ENCODE peak calls at places on chromosomes 2 and 18, in eight cellular contexts. M is A549, C is K562, S is HepG2, P is Panc1, O is HCT116, X is GM12878, B is GM23338. U is an unnamed sample.

GRCh38 chr2:190111166-190111565 is 48.6 kb upstream of the MSTN start:
- DNase-seq in M (no peak), C (no peak), S (no peak), P (no peak), O (no peak), X (no peak), B (no peak), U (no peak)

GRCh38 chr2:150997066-150997465 is 264.6 kb downstream of the RBM43 start:
- DNase-seq in M (no peak), C (no peak), S (no peak), P (no peak), O (no peak), X (no peak), B (no peak), U (peak; percentile 34)

GRCh38 chr2:124877065-124877671 is 852.1 kb downstream of the CNTNAP5 start:
- DNase-seq in M (no peak), C (no peak), S (no peak), P (no peak), O (no peak), X (no peak), B (no peak), U (no peak)

GRCh38 chr2:215841175-215841816 is 172.1 kb downstream of the MREG start:
- DNase-seq in M (no peak), C (no peak), S (no peak), P (no peak), O (no peak), X (no peak), B (no peak), U (no peak)

GRCh38 chr2:72139871-72140620 is 7.6 kb downstream of the CYP26B1 start:
- DNase-seq in M (no peak), C (no peak), S (no peak), P (no peak), O (no peak), X (no peak), B (no peak), U (peak; percentile 28)

GRCh38 chr2:222950886-222951285 is 90.0 kb downstream of the ACSL3 start:
- DNase-seq in M (no peak), C (no peak), S (no peak), P (no peak), O (no peak), X (no peak), B (no peak), U (no peak)

GRCh38 chr2:1968222-1968987 is 224.1 kb upstream of the PXDN start:
- DNase-seq in M (no peak), C (no peak), S (no peak), P (no peak), O (no peak), X (no peak), B (no peak), U (peak; percentile 51)

GRCh38 chr2:18154812-18155211 is 276.3 kb downstream of the KCNS3 start:
- DNase-seq in M (no peak), C (no peak), S (no peak), P (no peak), O (no peak), X (no peak), B (peak; percentile 24), U (no peak)

GRCh38 chr2:161165266-161165665 is 5.0 kb downstream of the TANK start:
- DNase-seq in M (no peak), C (no peak), S (no peak), P (no peak), O (no peak), X (no peak), B (no peak), U (no peak)

GRCh38 chr2:71926098-71926466 is 221.6 kb downstream of the CYP26B1 start:
- DNase-seq in M (no peak), C (no peak), S (no peak), P (no peak), O (no peak), X (no peak), B (no peak), U (no peak)

GRCh38 chr2:60538136-60538535 is 15.3 kb downstream of the BCL11A start:
- DNase-seq in M (no peak), C (no peak), S (no peak), P (no peak), O (no peak), X (no peak), B (no peak), U (no peak)

GRCh38 chr18:67428148-67428547 is 88.4 kb downstream of the DSEL start:
- DNase-seq in M (no peak), C (no peak), S (no peak), P (no peak), O (no peak), X (no peak), B (no peak), U (no peak)

GRCh38 chr2:239002960-239003932 is 155.4 kb downstream of the TWIST2 start:
- DNase-seq in M (no peak), C (no peak), S (no peak), P (no peak), O (no peak), X (no peak), B (no peak), U (no peak)

GRCh38 chr18:32156855-32157254 is 33.0 kb upstream of the MEP1B start:
- DNase-seq in M (no peak), C (no peak), S (no peak), P (no peak), O (no peak), X (no peak), B (no peak), U (no peak)

GRCh38 chr2:30677861-30678385 is 129.3 kb downstream of the CAPN13 start:
- DNase-seq in M (no peak), C (no peak), S (no peak), P (no peak), O (no peak), X (no peak), B (no peak), U (no peak)

GRCh38 chr2:134338180-134338579 is 84.3 kb downstream of the MGAT5 start:
- DNase-seq in M (no peak), C (no peak), S (no peak), P (no peak), O (no peak), X (no peak), B (no peak), U (no peak)

GRCh38 chr18:59954746-59955145 is 55.0 kb downstream of the PMAIP1 start:
- DNase-seq in M (peak; percentile 9), C (no peak), S (peak; percentile 15), P (no peak), O (peak; percentile 84), X (no peak), B (no peak), U (no peak)

GRCh38 chr18:73987247-73987980 is 160.2 kb downstream of the FBXO15 start:
- DNase-seq in M (no peak), C (no peak), S (no peak), P (no peak), O (no peak), X (no peak), B (no peak), U (no peak)

GRCh38 chr18:77653792-77654191 is 404.1 kb downstream of the GALR1 start:
- DNase-seq in M (no peak), C (no peak), S (no peak), P (no peak), O (no peak), X (no peak), B (no peak), U (no peak)

GRCh38 chr2:240895656-240896388 is at the start of gene MAB21L4:
- DNase-seq in M (no peak), C (no peak), S (peak; percentile 45), P (no peak), O (peak; percentile 58), X (no peak), B (no peak), U (no peak)

GRCh38 chr2:69436937-69437750 is at the start of gene NFU1:
- DNase-seq in M (peak; percentile 96), C (peak; percentile 98), S (peak; percentile 95), P (peak; percentile 73), O (peak; percentile 84), X (peak; percentile 79), B (peak; percentile 97), U (peak; percentile 98)

DNA sequence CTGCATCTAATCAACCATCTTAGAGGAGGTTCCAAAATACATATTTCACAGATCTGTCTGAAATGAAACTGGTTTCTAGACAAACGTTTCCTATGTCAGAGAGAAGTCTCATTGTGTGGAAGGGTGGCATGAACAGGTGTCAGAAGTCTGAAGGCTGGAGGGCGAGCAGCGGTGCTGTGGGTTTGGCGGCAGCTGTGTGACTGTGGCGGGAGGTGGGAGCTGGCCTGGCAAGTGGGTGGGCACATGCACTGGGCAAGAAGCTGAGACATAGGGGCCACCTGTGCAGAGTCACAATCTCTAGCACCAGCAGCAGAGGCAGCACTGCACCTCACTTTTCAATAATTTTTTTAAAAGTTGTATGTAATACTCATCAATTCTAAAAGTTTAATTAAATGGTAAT is 346.3 kb downstream of the DSC3 start:
- DNase-seq in M (no peak), C (no peak), S (no peak), P (no peak), O (no peak), X (no peak), B (no peak), U (no peak)
- TF ChIP-seq REST in M (no peak), C (no peak), S (no peak), P (no peak), O (no peak), X (no peak), B (no peak), U (no peak)

GRCh38 chr2:200778038-200778437 is 33.7 kb upstream of the BZW1 start:
- DNase-seq in M (no peak), C (no peak), S (no peak), P (no peak), O (no peak), X (no peak), B (no peak), U (no peak)

GRCh38 chr2:200784215-200784614 is 27.5 kb upstream of the BZW1 start:
- DNase-seq in M (no peak), C (no peak), S (no peak), P (no peak), O (no peak), X (no peak), B (no peak), U (no peak)

GRCh38 chr2:200782243-200782642 is 29.5 kb upstream of the BZW1 start:
- DNase-seq in M (no peak), C (no peak), S (no peak), P (no peak), O (no peak), X (no peak), B (no peak), U (no peak)

GRCh38 chr2:200779214-200779613 is 32.5 kb upstream of the BZW1 start:
- DNase-seq in M (no peak), C (no peak), S (no peak), P (no peak), O (no peak), X (no peak), B (no peak), U (no peak)

GRCh38 chr2:200781626-200782025 is 30.1 kb upstream of the BZW1 start:
- DNase-seq in M (no peak), C (no peak), S (no peak), P (no peak), O (no peak), X (no peak), B (no peak), U (no peak)
- H3K4me1 ChIP-seq in M (peaks cover 54% of the 10 kb centered on the region), C (no peaks in the 10 kb centered on the region), S (peaks cover 23% of the 10 kb centered on the region), P (peaks cover 1% of the 10 kb centered on the region), O (peaks cover 9% of the 10 kb centered on the region), X (no peaks in the 10 kb centered on the region), B (no peaks in the 10 kb centered on the region), U (peaks cover 23% of the 10 kb centered on the region)

GRCh38 chr2:171798156-171798815 is 95.8 kb downstream of the SLC25A12 start:
- DNase-seq in M (no peak), C (no peak), S (peak; percentile 60), P (peak; percentile 27), O (no peak), X (no peak), B (no peak), U (no peak)
- TF ChIP-seq REST in M (no peak), C (no peak), S (no peak), P (no peak), O (no peak), X (no peak), B (no peak), U (no peak)

GRCh38 chr18:10269226-10269625 is 185.2 kb upstream of the APCDD1 start:
- DNase-seq in M (no peak), C (no peak), S (no peak), P (no peak), O (no peak), X (no peak), B (no peak), U (no peak)
- H3K4me1 ChIP-seq in M (no peaks in the 10 kb centered on the region), C (no peaks in the 10 kb centered on the region), S (peaks cover 11% of the 10 kb centered on the region), P (no peaks in the 10 kb centered on the region), O (no peaks in the 10 kb centered on the region), X (peaks cover under 1% of the 10 kb centered on the region), B (no peaks in the 10 kb centered on the region), U (no peaks in the 10 kb centered on the region)